ENCODE peak calls at places on chromosomes 3 and 15, in six cellular contexts. One of them, this sample, is unnamed.

GRCh38 chr15:39358441-39359041 is 222.3 kb upstream of the THBS1 start:
- DNase-seq in HCT116: no peak
- DNase-seq in K562: peak
- DNase-seq in GM12878: no peak
- DNase-seq in HepG2: peak
- DNase-seq in SK-N-SH: no peak
- DNase-seq in this sample: no peak

GRCh38 chr15:80989110-80989517 is 505 bp downstream of the MESD start:
- DNase-seq in HCT116: no peak
- DNase-seq in K562: peak
- DNase-seq in GM12878: no peak
- DNase-seq in SK-N-SH: no peak
- DNase-seq in HepG2: no peak
- DNase-seq in this sample: no peak

GRCh38 chr3:189517981-189518380 is 113.2 kb upstream of the TP63 start:
- DNase-seq in GM12878: no peak
- DNase-seq in K562: no peak
- DNase-seq in SK-N-SH: no peak
- DNase-seq in HepG2: no peak
- DNase-seq in HCT116: no peak
- DNase-seq in this sample: no peak

GRCh38 chr3:30342319-30343060 is 263.9 kb upstream of the TGFBR2 start:
- DNase-seq in GM12878: no peak
- DNase-seq in HCT116: peak
- DNase-seq in K562: no peak
- DNase-seq in SK-N-SH: no peak
- DNase-seq in HepG2: peak
- DNase-seq in this sample: no peak

GRCh38 chr3:111471851-111472250 is 70.1 kb upstream of the CD96 start:
- DNase-seq in HCT116: no peak
- DNase-seq in SK-N-SH: no peak
- DNase-seq in K562: no peak
- DNase-seq in GM12878: no peak
- DNase-seq in HepG2: no peak
- DNase-seq in this sample: no peak

GRCh38 chr3:22236490-22237271 is 485.7 kb upstream of the ZNF385D start:
- DNase-seq in K562: no peak
- DNase-seq in HepG2: no peak
- DNase-seq in HCT116: no peak
- DNase-seq in GM12878: no peak
- DNase-seq in SK-N-SH: no peak
- DNase-seq in this sample: no peak

GRCh38 chr15:37095197-37095992 is 5.0 kb downstream of the MEIS2 start:
- DNase-seq in HepG2: no peak
- DNase-seq in SK-N-SH: peak
- DNase-seq in K562: no peak
- DNase-seq in HCT116: no peak
- DNase-seq in GM12878: no peak
- DNase-seq in this sample: no peak

GRCh38 chr3:35045106-35045505 is 594.2 kb upstream of the ARPP21 start:
- DNase-seq in GM12878: no peak
- DNase-seq in SK-N-SH: no peak
- DNase-seq in HepG2: no peak
- DNase-seq in K562: no peak
- DNase-seq in HCT116: no peak
- DNase-seq in this sample: no peak

GRCh38 chr15:56817266-56817665 is 84.0 kb upstream of the ZNF280D start:
- DNase-seq in HCT116: no peak
- DNase-seq in HepG2: no peak
- DNase-seq in K562: no peak
- DNase-seq in GM12878: no peak
- DNase-seq in SK-N-SH: no peak
- DNase-seq in this sample: no peak
- TF ChIP-seq JUND in HCT116: no peak
- TF ChIP-seq JUND in HepG2: no peak
- TF ChIP-seq JUND in K562: no peak
- TF ChIP-seq JUND in GM12878: no peak
- TF ChIP-seq JUND in SK-N-SH: no peak
- TF ChIP-seq JUND in this sample: no peak

GRCh38 chr3:65371053-65371452 is 667.7 kb downstream of the MAGI1 start:
- DNase-seq in GM12878: no peak
- DNase-seq in HCT116: no peak
- DNase-seq in K562: no peak
- DNase-seq in SK-N-SH: no peak
- DNase-seq in HepG2: no peak
- DNase-seq in this sample: no peak
- TF ChIP-seq JUND in GM12878: no peak
- TF ChIP-seq JUND in HCT116: no peak
- TF ChIP-seq JUND in K562: no peak
- TF ChIP-seq JUND in SK-N-SH: no peak
- TF ChIP-seq JUND in HepG2: no peak
- TF ChIP-seq JUND in this sample: no peak

DNA sequence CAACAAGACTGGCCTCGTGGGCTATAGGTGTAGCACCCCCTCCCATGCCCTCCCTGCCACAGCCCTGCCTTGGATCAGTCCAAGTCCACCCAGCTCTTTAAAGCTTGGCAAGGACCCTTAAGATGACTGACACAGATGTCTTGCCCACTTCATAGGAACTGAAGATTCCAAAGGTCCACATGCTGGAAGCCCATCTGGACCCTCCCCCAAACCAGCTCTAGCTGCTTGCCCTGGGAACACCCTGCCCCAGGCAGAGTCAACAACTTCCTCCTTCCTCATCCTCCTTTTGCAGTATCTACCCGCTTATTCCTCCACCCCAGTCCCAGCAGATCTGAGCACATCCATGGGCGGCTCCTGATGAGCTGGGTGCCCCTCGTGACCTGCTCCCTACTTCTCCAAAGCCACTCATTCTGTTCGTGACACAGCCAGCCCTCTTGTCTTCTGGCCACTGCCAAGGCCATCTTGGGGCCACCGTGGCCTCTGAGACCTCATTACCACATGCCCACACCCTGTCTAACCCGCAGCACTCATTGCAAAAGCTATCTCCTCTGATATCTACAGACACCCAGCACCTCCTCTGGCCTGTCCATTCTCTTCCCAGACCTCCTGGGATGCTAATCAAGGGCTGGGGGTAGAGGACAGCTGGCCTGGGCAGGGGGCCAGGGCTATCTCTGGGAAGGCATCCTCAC is 2.0 kb upstream of the PFKFB4 start:
- DNase-seq in SK-N-SH: peak
- DNase-seq in HepG2: no peak
- DNase-seq in K562: no peak
- DNase-seq in GM12878: no peak
- DNase-seq in HCT116: no peak
- DNase-seq in this sample: no peak
- TF ChIP-seq JUND in SK-N-SH: no peak
- TF ChIP-seq JUND in HepG2: no peak
- TF ChIP-seq JUND in K562: no peak
- TF ChIP-seq JUND in GM12878: no peak
- TF ChIP-seq JUND in HCT116: no peak
- TF ChIP-seq JUND in this sample: no peak

GRCh38 chr3:23576379-23576959 is 229.3 kb upstream of the UBE2E1 start:
- DNase-seq in SK-N-SH: no peak
- DNase-seq in K562: no peak
- DNase-seq in HepG2: no peak
- DNase-seq in HCT116: no peak
- DNase-seq in GM12878: no peak
- DNase-seq in this sample: peak
- TF ChIP-seq JUND in SK-N-SH: no peak
- TF ChIP-seq JUND in K562: no peak
- TF ChIP-seq JUND in HepG2: no peak
- TF ChIP-seq JUND in HCT116: no peak
- TF ChIP-seq JUND in GM12878: no peak
- TF ChIP-seq JUND in this sample: peak

GRCh38 chr3:157375342-157375986 is 61.2 kb upstream of the PTX3 start:
- DNase-seq in HepG2: no peak
- DNase-seq in GM12878: no peak
- DNase-seq in K562: no peak
- DNase-seq in HCT116: no peak
- DNase-seq in SK-N-SH: no peak
- DNase-seq in this sample: no peak
- TF ChIP-seq JUND in HepG2: no peak
- TF ChIP-seq JUND in GM12878: no peak
- TF ChIP-seq JUND in K562: no peak
- TF ChIP-seq JUND in HCT116: no peak
- TF ChIP-seq JUND in SK-N-SH: peak
- TF ChIP-seq JUND in this sample: no peak

DNA sequence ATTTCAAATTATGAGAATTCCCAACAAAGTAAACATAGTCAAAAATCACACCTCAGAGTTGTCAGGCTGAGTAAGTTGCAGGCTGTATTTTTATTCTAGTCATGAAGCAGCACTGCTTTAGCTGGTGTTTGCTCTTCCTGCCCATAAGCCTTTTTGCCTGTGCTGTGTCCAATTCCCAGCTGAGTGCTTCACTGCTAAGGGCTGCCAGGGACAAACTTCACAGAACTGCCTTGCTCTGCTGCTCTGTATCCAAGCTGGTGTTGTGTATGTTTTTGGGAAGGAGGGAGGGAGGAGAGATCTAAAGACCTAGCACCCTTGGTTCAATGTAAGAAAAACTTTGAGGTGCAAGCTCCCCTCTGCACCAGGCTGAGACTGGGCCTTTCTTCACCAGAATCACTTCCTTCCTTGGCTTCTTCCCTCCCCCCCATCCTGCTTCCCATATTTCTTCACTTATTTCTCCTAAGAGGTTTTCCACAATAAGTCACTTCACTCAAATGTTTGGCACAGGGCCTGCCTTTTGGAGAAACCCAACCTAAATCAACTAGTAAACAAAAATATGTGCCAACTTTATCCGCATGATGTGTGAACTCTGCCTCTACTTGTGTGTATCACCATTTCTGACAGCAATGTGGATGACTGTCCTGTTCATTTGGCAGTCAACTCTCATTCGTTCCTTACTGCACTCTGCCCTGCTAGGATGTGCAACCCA is 156.1 kb downstream of the TBL1XR1 start:
- DNase-seq in SK-N-SH: no peak
- DNase-seq in GM12878: no peak
- DNase-seq in HCT116: no peak
- DNase-seq in HepG2: no peak
- DNase-seq in K562: no peak
- DNase-seq in this sample: peak
- TF ChIP-seq JUND in SK-N-SH: no peak
- TF ChIP-seq JUND in GM12878: no peak
- TF ChIP-seq JUND in HCT116: no peak
- TF ChIP-seq JUND in HepG2: no peak
- TF ChIP-seq JUND in K562: no peak
- TF ChIP-seq JUND in this sample: no peak

This sample was measured in T47D.